ENCODE peak calls at places on chromosomes 3 and 15, in nine cellular contexts. Z, L, P, C, N, O, G, V and U are unnamed samples.
A peak's percentile ranks its signal among the peaks of the same experiment; 100 is the strongest.

GRCh38 chr3:3594986-3595385 is 204.2 kb upstream of the LRRN1 start:
- DNase-seq in Z (no peak), L (no peak), P (no peak), C (no peak), N (no peak), O (no peak), G (no peak), V (no peak), U (no peak)

GRCh38 chr3:45507820-45508317 is 86.7 kb upstream of the LIMD1 start:
- DNase-seq in Z (peak; percentile 32), L (no peak), P (no peak), C (no peak), N (peak; percentile 44), O (no peak), G (no peak), V (no peak), U (peak; percentile 87)

GRCh38 chr3:17772556-17772955 is 30.1 kb upstream of the TBC1D5 start:
- DNase-seq in Z (no peak), L (no peak), P (no peak), C (no peak), N (no peak), O (no peak), G (no peak), V (no peak), U (no peak)

GRCh38 chr3:71652786-71653419 is 69.4 kb upstream of the FOXP1 start:
- DNase-seq in Z (no peak), L (peak; percentile 9), P (peak; percentile 33), C (no peak), N (peak; percentile 58), O (peak; percentile 76), G (peak; percentile 61), V (peak; percentile 4), U (peak; percentile 65)

GRCh38 chr3:171776411-171776810 is 33.9 kb downstream of the PLD1 start:
- DNase-seq in Z (no peak), L (no peak), P (no peak), C (no peak), N (peak; percentile 58), O (no peak), G (no peak), V (no peak), U (no peak)

GRCh38 chr15:25391971-25392733 is 46.7 kb downstream of the UBE3A start:
- DNase-seq in Z (no peak), L (no peak), P (no peak), C (no peak), N (no peak), O (peak; percentile 54), G (no peak), V (no peak), U (no peak)

GRCh38 chr15:68815598-68815997 is 5.1 kb downstream of the ANP32A start:
- DNase-seq in Z (no peak), L (no peak), P (no peak), C (no peak), N (no peak), O (peak; percentile 30), G (no peak), V (no peak), U (no peak)

GRCh38 chr15:85839637-85840036 is 44.9 kb upstream of the KLHL25 start:
- DNase-seq in Z (no peak), L (no peak), P (no peak), C (no peak), N (no peak), O (no peak), G (no peak), V (no peak), U (peak; percentile 38)

GRCh38 chr15:69523010-69524001 is 70.7 kb downstream of the RPLP1 start:
- DNase-seq in Z (peak; percentile 64), L (peak; percentile 38), P (peak; percentile 83), C (peak; percentile 78), N (peak; percentile 89), O (peak; percentile 70), G (peak; percentile 83), V (peak; percentile 36), U (peak; percentile 96)

GRCh38 chr15:70722266-70723123 is 40.9 kb downstream of the UACA start:
- DNase-seq in Z (no peak), L (peak; percentile 25), P (no peak), C (no peak), N (no peak), O (peak; percentile 61), G (no peak), V (peak; percentile 45), U (no peak)

DNA sequence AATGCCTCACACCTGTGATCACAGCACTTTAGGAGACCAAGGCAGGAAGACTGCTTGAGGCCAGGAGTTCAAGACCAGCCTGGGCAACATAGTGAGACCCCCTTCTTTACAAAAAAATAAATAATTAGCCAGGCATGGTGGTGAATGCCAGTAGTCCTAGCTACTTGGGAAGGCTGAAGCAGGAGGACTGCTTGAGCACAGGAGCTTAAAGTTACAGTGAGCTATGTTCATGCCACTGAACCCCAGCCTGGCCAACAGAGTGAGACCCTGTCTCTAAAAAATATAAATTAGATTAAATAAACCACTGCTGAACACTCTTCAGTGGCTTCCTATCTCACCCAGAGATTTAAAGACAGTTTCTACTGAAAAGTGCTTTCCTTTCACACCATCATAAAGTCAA is 6.2 kb downstream of the IFT80 start:
- DNase-seq in Z (no peak), L (no peak), P (no peak), C (no peak), N (no peak), O (no peak), G (no peak), V (no peak), U (no peak)
- H3K4me1 ChIP-seq in Z (no peaks in the 10 kb centered on the region), L (peaks cover 6% of the 10 kb centered on the region), P (peaks cover 1% of the 10 kb centered on the region), C (peaks cover under 1% of the 10 kb centered on the region), N (no peaks in the 10 kb centered on the region), O (peaks cover 10% of the 10 kb centered on the region), G (no peaks in the 10 kb centered on the region), V (no peaks in the 10 kb centered on the region), U (no peaks in the 10 kb centered on the region)

DNA sequence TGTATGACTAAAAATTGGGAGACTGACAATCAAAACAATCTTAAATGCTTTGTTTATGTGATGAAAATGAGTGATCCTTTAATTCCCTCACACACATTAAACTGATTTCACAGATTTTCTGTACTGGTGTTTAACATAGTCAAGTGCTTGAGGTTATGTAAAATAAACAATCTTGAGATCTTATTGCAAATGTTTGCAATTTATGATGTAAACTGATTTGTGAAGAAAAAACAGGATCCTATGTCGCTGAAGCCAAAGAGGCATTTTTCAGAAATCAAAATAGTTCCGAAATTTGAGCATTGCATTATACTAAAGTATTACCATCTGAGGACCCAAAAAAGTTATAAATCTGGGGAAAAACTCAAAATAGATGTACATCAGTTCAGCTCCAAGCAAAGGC is 12.7 kb downstream of the SHOX2 start:
- DNase-seq in Z (no peak), L (no peak), P (no peak), C (no peak), N (no peak), O (no peak), G (no peak), V (no peak), U (no peak)
- H3K27me3 ChIP-seq in Z (peaks cover 100% of the 10 kb centered on the region), L (peaks cover 31% of the 10 kb centered on the region), P (no peaks in the 10 kb centered on the region), C (peaks cover 45% of the 10 kb centered on the region), N (no peaks in the 10 kb centered on the region), O (no peaks in the 10 kb centered on the region), G (peaks cover 34% of the 10 kb centered on the region), V (no peaks in the 10 kb centered on the region), U (peaks cover 78% of the 10 kb centered on the region)

GRCh38 chr3:192843742-192844350 is 73.8 kb downstream of the MB21D2 start:
- DNase-seq in Z (no peak), L (no peak), P (no peak), C (no peak), N (no peak), O (no peak), G (no peak), V (no peak), U (no peak)

GRCh38 chr3:192847918-192848317 is 69.7 kb downstream of the MB21D2 start:
- DNase-seq in Z (no peak), L (no peak), P (no peak), C (no peak), N (no peak), O (no peak), G (no peak), V (no peak), U (no peak)

GRCh38 chr3:192842711-192843436 is 74.8 kb downstream of the MB21D2 start:
- DNase-seq in Z (no peak), L (no peak), P (no peak), C (no peak), N (no peak), O (no peak), G (no peak), V (no peak), U (no peak)

GRCh38 chr3:192844366-192844765 is 73.3 kb downstream of the MB21D2 start:
- DNase-seq in Z (no peak), L (no peak), P (no peak), C (no peak), N (no peak), O (no peak), G (no peak), V (no peak), U (no peak)

DNA sequence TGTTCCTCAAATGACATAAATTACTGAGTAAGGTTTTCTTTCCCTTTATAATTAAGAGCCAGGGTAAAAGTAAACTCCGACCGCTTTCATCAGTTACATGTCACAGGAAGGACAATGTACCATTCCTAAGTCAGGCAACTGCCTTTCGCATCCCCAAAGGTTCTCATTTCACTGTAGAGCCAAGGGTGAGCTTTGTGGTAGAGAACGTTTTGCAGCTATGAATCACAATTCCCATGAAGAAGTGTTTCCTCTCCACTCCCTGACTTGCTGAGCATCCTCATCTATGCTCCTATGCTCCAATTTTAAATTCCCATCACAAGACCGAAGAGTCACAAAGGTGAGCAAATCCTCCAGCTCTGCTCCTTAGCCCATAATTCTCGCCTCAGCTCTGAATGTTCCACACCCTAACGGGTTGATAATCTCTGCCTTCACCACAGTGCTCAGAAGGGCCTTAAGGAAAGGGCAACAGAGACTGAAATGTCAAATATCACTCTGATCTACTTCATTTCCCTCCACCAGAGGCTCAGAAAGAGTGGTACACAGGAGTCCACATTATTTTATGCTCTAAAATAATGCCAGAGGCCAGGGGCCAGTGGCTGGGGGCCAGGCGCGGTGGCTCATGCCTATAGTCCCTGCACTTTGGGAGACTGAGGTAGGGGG is 72.3 kb downstream of the MB21D2 start:
- DNase-seq in Z (no peak), L (no peak), P (no peak), C (no peak), N (no peak), O (peak; percentile 31), G (no peak), V (no peak), U (no peak)
- H3K27ac ChIP-seq in Z (no peak overlapping the region), L (no peak overlapping the region), P (no peak overlapping the region), C (no peak overlapping the region), N (no peak overlapping the region), O (no peak overlapping the region), G (no peak overlapping the region), V (no peak overlapping the region), U (no peak overlapping the region)

GRCh38 chr15:74242296-74242929 is 6.3 kb downstream of the CCDC33 start:
- DNase-seq in Z (no peak), L (no peak), P (no peak), C (no peak), N (no peak), O (peak; percentile 19), G (no peak), V (peak; percentile 10), U (peak; percentile 69)

GRCh38 chr15:74243431-74243830 is 7.3 kb downstream of the CCDC33 start:
- DNase-seq in Z (no peak), L (no peak), P (no peak), C (no peak), N (no peak), O (no peak), G (no peak), V (no peak), U (no peak)

GRCh38 chr15:74240002-74240568 is 4.0 kb downstream of the CCDC33 start:
- DNase-seq in Z (peak; percentile 85), L (no peak), P (peak; percentile 21), C (no peak), N (peak; percentile 86), O (peak; percentile 96), G (peak; percentile 60), V (peak; percentile 88), U (peak; percentile 85)

GRCh38 chr15:74238984-74239645 is 3.0 kb downstream of the CCDC33 start:
- DNase-seq in Z (no peak), L (no peak), P (no peak), C (no peak), N (no peak), O (no peak), G (no peak), V (no peak), U (peak; percentile 69)

GRCh38 chr15:74240897-74241614 is 4.9 kb downstream of the CCDC33 start:
- DNase-seq in Z (no peak), L (no peak), P (no peak), C (no peak), N (no peak), O (no peak), G (no peak), V (no peak), U (peak; percentile 74)
- H3K4me1 ChIP-seq in Z (peaks cover 56% of the 10 kb centered on the region), L (no peaks in the 10 kb centered on the region), P (peaks cover 3% of the 10 kb centered on the region), C (peaks cover 8% of the 10 kb centered on the region), N (peaks cover 17% of the 10 kb centered on the region), O (peaks cover 29% of the 10 kb centered on the region), G (no peaks in the 10 kb centered on the region), V (peaks cover 38% of the 10 kb centered on the region), U (peaks cover 18% of the 10 kb centered on the region)